ENCODE peak calls at places on chromosomes 1 and 21, in five cellular contexts. H is neural progenitor cell, Z is H9, S is dorsolateral prefrontal cortex, X is suprapubic skin. D is an unnamed sample.

GRCh38 chr1:9166289-9167235 is 37.7 kb upstream of the GPR157 start:
- DNase-seq in H (no peak), X (no peak), Z (no peak), S (no peak), D (no peak)

GRCh38 chr1:92915547-92915946 is 45.7 kb downstream of the DIPK1A start:
- DNase-seq in H (no peak), Z (no peak), X (no peak), S (no peak), D (no peak)

GRCh38 chr1:111045033-111045722 is 81.5 kb upstream of the LRIF1 start:
- DNase-seq in S (no peak), X (no peak), H (no peak), Z (no peak), D (no peak)

GRCh38 chr1:32208891-32209309 is at the start of gene DCDC2B:
- DNase-seq in Z (no peak), H (no peak), S (no peak), X (peak), D (no peak)

GRCh38 chr1:78279051-78279450 is 211.7 kb upstream of the PTGFR start:
- DNase-seq in X (no peak), H (no peak), S (no peak), Z (no peak), D (no peak)

GRCh38 chr1:38891753-38892152 is 10.4 kb upstream of the GJA9 start:
- DNase-seq in X (no peak), S (no peak), H (peak), Z (peak), D (no peak)

GRCh38 chr1:18941221-18942141 is 15.0 kb downstream of the IFFO2 start:
- DNase-seq in H (peak), X (no peak), S (peak), Z (peak), D (peak)

GRCh38 chr1:43596579-43596978 is 53.4 kb upstream of the KDM4A start:
- DNase-seq in Z (no peak), S (no peak), X (no peak), H (no peak), D (no peak)

GRCh38 chr21:41823166-41823565 is 56.0 kb downstream of the PRDM15 start:
- DNase-seq in Z (no peak), H (no peak), X (peak), S (no peak), D (no peak)

GRCh38 chr1:9653783-9654517 is 2.4 kb downstream of the PIK3CD start:
- DNase-seq in Z (no peak), X (no peak), H (no peak), S (no peak), D (no peak)

GRCh38 chr1:100866041-100866900 is 28.4 kb downstream of the EXTL2 start:
- DNase-seq in X (no peak), H (peak), S (no peak), Z (no peak), D (no peak)

GRCh38 chr1:154775559-154776338 is 94.3 kb downstream of the KCNN3 start:
- DNase-seq in S (no peak), H (no peak), Z (no peak), X (no peak), D (no peak)

GRCh38 chr1:13869172-13869797 is 169.3 kb downstream of the PRDM2 start:
- DNase-seq in Z (no peak), H (no peak), X (no peak), S (no peak), D (no peak)

GRCh38 chr1:85065550-85065949 is 17.2 kb upstream of the MCOLN3 start:
- DNase-seq in H (no peak), S (no peak), X (no peak), Z (no peak), D (no peak)

GRCh38 chr1:110746644-110747259 is 72.0 kb upstream of the KCNA3 start:
- DNase-seq in Z (peak), X (no peak), H (peak), S (no peak), D (no peak)

GRCh38 chr1:75440274-75440673 is 170.6 kb downstream of the SLC44A5 start:
- DNase-seq in X (no peak), Z (no peak), S (no peak), H (no peak), D (no peak)

GRCh38 chr1:4512622-4513021 is 141.8 kb upstream of the AJAP1 start:
- DNase-seq in S (no peak), H (no peak), Z (no peak), X (no peak), D (no peak)

GRCh38 chr1:117268926-117269378 is 58.2 kb upstream of the VTCN1 start:
- DNase-seq in H (peak), S (no peak), Z (peak), X (no peak), D (no peak)

GRCh38 chr1:159005161-159005560 is 4.5 kb upstream of the IFI16 start:
- DNase-seq in Z (no peak), X (no peak), S (no peak), H (no peak), D (no peak)
- H3K27ac ChIP-seq in Z (no peak), X (peak), S (peak), H (peak), D (no peak)

GRCh38 chr1:221031015-221031889 is 152.0 kb downstream of the HLX start:
- DNase-seq in X (no peak), S (no peak), Z (no peak), H (no peak), D (no peak)

GRCh38 chr1:221030121-221030649 is 150.9 kb downstream of the HLX start:
- DNase-seq in X (no peak), S (no peak), H (no peak), Z (no peak), D (no peak)

GRCh38 chr1:221031890-221032222 is 152.6 kb downstream of the HLX start:
- DNase-seq in H (no peak), X (no peak), Z (no peak), S (no peak), D (no peak)

GRCh38 chr1:221035680-221036153 is 156.5 kb downstream of the HLX start:
- DNase-seq in X (no peak), Z (no peak), S (no peak), H (no peak), D (no peak)

GRCh38 chr1:221032616-221033342 is 153.5 kb downstream of the HLX start:
- DNase-seq in Z (no peak), X (no peak), S (no peak), H (no peak), D (no peak)
- H3K27ac ChIP-seq in Z (no peak), X (no peak), S (no peak), H (no peak), D (no peak)

DNA sequence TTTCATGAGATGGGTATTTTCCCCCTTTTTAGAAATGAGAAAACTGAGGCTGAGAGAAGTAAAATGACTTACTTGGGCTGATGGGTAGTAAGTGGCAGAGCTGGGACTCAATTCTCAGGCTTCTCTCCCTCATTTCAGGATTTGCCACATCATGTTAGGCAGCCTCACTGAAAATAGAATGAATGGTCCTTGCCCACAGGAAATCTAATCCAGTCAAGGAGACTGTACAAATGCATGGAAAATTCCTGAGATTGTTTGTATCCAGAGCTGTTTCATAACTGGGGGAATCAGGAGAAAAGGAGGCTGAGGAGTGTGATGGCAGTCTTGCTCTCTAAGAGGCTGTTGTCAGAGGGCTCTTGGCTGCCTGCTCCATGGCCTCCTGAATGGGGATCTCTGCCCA is 141.9 kb upstream of the TNR start:
- DNase-seq in X (no peak), S (no peak), H (no peak), Z (no peak), D (no peak)
- H3K27ac ChIP-seq in X (no peak), S (peak), H (no peak), Z (no peak), D (no peak)

DNA sequence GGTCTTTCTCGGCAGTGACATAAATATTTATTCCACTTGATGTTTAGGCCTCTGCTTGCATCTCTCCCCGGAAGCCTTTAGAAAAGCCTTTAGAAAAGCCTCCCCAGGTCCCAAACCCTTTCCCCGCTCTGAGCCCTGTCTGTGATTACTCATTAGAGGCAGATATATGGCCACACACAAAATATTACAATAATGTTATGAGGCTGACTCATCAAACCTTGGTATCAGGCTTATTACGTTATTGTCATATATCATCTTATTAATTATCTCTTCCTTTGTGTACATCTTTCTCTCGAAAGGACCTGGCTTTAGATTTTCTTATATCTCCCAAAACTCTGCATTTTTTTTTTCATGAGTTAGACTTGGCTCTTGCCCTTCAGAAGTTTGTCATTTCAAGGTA is 69.5 kb downstream of the FGGY start:
- DNase-seq in Z (no peak), S (no peak), H (no peak), X (no peak), D (no peak)
- H3K27ac ChIP-seq in Z (no peak), S (no peak), H (no peak), X (no peak), D (no peak)

GRCh38 chr1:206708058-206708457 is 23.4 kb downstream of the MAPKAPK2 start:
- DNase-seq in Z (no peak), H (no peak), X (no peak), S (no peak), D (no peak)
- H3K27ac ChIP-seq in Z (no peak), H (no peak), X (no peak), S (peak), D (no peak)

GRCh38 chr1:240612811-240613210 is 856 bp upstream of the GREM2 start:
- DNase-seq in X (no peak), S (no peak), H (peak), Z (no peak), D (no peak)
- H3K27ac ChIP-seq in X (peak), S (no peak), H (no peak), Z (no peak), D (no peak)

DNA sequence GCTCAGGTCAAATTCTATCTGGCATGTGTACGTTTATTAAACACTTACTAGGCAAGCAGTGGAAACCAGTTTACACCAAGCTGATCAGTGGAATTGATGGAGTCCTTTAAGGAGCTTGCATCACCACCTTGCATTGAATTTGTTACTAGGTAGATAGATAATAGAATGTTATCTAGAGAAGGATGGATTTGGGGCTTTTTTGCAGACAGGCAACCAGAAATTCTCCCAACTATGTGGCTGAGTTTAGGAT is 44.9 kb downstream of the HHAT start:
- DNase-seq in Z (peak), S (no peak), X (no peak), H (no peak), D (no peak)
- H3K27ac ChIP-seq in Z (peak), S (no peak), X (no peak), H (peak), D (peak)

D was measured in caudate nucleus.